ENCODE peak calls at places on chromosomes 16 and 17, in five cellular contexts. C is heart left ventricle, M is MM.1S, J is adipocyte, T is Peyer's patch. L is an unnamed sample.
A peak's percentile ranks its signal among the peaks of the same experiment; 100 is the strongest.

GRCh38 chr16:75288596-75289120 is 37.2 kb upstream of the BCAR1 start:
- DNase-seq in C (no peak), M (no peak), J (no peak), T (peak; percentile 45), L (no peak)

GRCh38 chr17:1627219-1627986 is 1.2 kb downstream of the SLC43A2 start:
- DNase-seq in C (peak; percentile 68), M (no peak), J (no peak), T (peak; percentile 77), L (no peak)

GRCh38 chr16:56589141-56590039 is at the start of gene MT3:
- DNase-seq in C (no peak), M (no peak), J (peak; percentile 59), T (no peak), L (no peak)

GRCh38 chr17:39002991-39003715 is 36.0 kb upstream of the FBXO47 start:
- DNase-seq in C (peak; percentile 73), M (no peak), J (peak; percentile 43), T (peak; percentile 39), L (no peak)

GRCh38 chr16:2335286-2335895 is 5.1 kb downstream of the ABCA3 start:
- DNase-seq in C (no peak), M (no peak), J (no peak), T (no peak), L (no peak)

GRCh38 chr16:84527486-84528269 is 23.2 kb upstream of the MEAK7 start:
- DNase-seq in C (no peak), M (no peak), J (no peak), T (no peak), L (no peak)

GRCh38 chr17:82001657-82002056 is 21.0 kb downstream of the CENPX start:
- DNase-seq in C (no peak), M (no peak), J (no peak), T (no peak), L (no peak)

GRCh38 chr17:57784226-57784895 is 39.3 kb upstream of the CCDC182 start:
- DNase-seq in C (no peak), M (no peak), J (no peak), T (no peak), L (no peak)

GRCh38 chr16:50607970-50608557 is 59.9 kb downstream of the NKD1 start:
- DNase-seq in C (no peak), M (no peak), J (no peak), T (no peak), L (no peak)

GRCh38 chr16:68289621-68290329 is 21.0 kb downstream of the SLC7A6OS start:
- DNase-seq in C (no peak), M (no peak), J (no peak), T (peak; percentile 66), L (no peak)

GRCh38 chr16:14560523-14560922 is 69.5 kb downstream of the PARN start:
- DNase-seq in C (no peak), M (no peak), J (peak; percentile 11), T (no peak), L (no peak)

GRCh38 chr17:48894886-48895285 is 2.3 kb downstream of the ATP5MC1 start:
- DNase-seq in C (no peak), M (no peak), J (no peak), T (no peak), L (no peak)

GRCh38 chr17:83186226-83186625 is 106.8 kb downstream of the METRNL start:
- DNase-seq in C (peak; percentile 42), M (no peak), J (no peak), T (peak; percentile 12), L (peak; percentile 61)

GRCh38 chr16:978403-978802 is 3.2 kb upstream of the SOX8 start:
- DNase-seq in C (no peak), M (no peak), J (no peak), T (no peak), L (no peak)

GRCh38 chr17:21523482-21524210 is 147.5 kb downstream of the KCNJ12 start:
- DNase-seq in C (no peak), M (no peak), J (no peak), T (no peak), L (peak; percentile 74)

GRCh38 chr16:87635541-87636049 is 33.3 kb downstream of the JPH3 start:
- DNase-seq in C (no peak), M (peak; percentile 11), J (peak; percentile 60), T (peak; percentile 78), L (peak; percentile 61)

GRCh38 chr16:1494129-1494640 is 1.0 kb downstream of the TELO2 start:
- DNase-seq in C (peak; percentile 84), M (no peak), J (peak; percentile 60), T (no peak), L (peak; percentile 64)

GRCh38 chr17:56690441-56691291 is 97.2 kb downstream of the NOG start:
- DNase-seq in C (no peak), M (no peak), J (no peak), T (no peak), L (no peak)

GRCh38 chr16:52068447-52069074 is 478.4 kb downstream of the TOX3 start:
- DNase-seq in C (no peak), M (peak; percentile 10), J (peak; percentile 37), T (no peak), L (peak; percentile 47)

GRCh38 chr17:73551756-73552155 is 92.5 kb downstream of the SDK2 start:
- DNase-seq in C (no peak), M (no peak), J (no peak), T (no peak), L (no peak)

GRCh38 chr17:35801583-35802224 is 6.3 kb upstream of the MMP28 start:
- DNase-seq in C (peak; percentile 88), M (no peak), J (no peak), T (peak; percentile 47), L (no peak)

GRCh38 chr16:17062676-17063075 is 408.1 kb downstream of the XYLT1 start:
- DNase-seq in C (no peak), M (no peak), J (no peak), T (no peak), L (no peak)

GRCh38 chr16:25978227-25978626 is 286.5 kb downstream of the HS3ST4 start:
- DNase-seq in C (no peak), M (no peak), J (no peak), T (no peak), L (no peak)

GRCh38 chr17:31825961-31826691 is 32.9 kb downstream of the COPRS start:
- DNase-seq in C (no peak), M (no peak), J (no peak), T (no peak), L (peak; percentile 40)

GRCh38 chr16:537415-538335 is 10.2 kb downstream of the CAPN15 start:
- DNase-seq in C (no peak), M (no peak), J (no peak), T (no peak), L (no peak)

GRCh38 chr17:77609553-77610517 is 348.7 kb upstream of the TNRC6C start:
- DNase-seq in C (no peak), M (peak; percentile 82), J (no peak), T (peak; percentile 70), L (no peak)

GRCh38 chr16:75660321-75660720 is 12.7 kb downstream of the TERF2IP start:
- DNase-seq in C (no peak), M (no peak), J (no peak), T (no peak), L (peak; percentile 22)

GRCh38 chr16:70416748-70417616 is 21.9 kb downstream of the ST3GAL2 start:
- DNase-seq in C (no peak), M (peak; percentile 80), J (no peak), T (peak; percentile 58), L (no peak)

GRCh38 chr17:4997302-4998026 is at the start of the genes INCA1 and KIF1C:
- DNase-seq in C (peak; percentile 98), M (peak; percentile 93), J (peak; percentile 98), T (peak; percentile 89), L (peak; percentile 87)

GRCh38 chr17:50699410-50699809 is 8.3 kb downstream of the ANKRD40 start:
- DNase-seq in C (no peak), M (no peak), J (no peak), T (no peak), L (no peak)

GRCh38 chr16:64615647-64616280 is 506.1 kb downstream of the CDH11 start:
- DNase-seq in C (peak; percentile 47), M (peak; percentile 50), J (peak; percentile 35), T (no peak), L (peak; percentile 90)

GRCh38 chr17:20934288-20934687 is 108.5 kb downstream of the USP22 start:
- DNase-seq in C (no peak), M (no peak), J (peak; percentile 25), T (no peak), L (no peak)

GRCh38 chr16:51024703-51025102 is 126.4 kb downstream of the SALL1 start:
- DNase-seq in C (no peak), M (no peak), J (no peak), T (no peak), L (no peak)

GRCh38 chr17:77665833-77666232 is 292.7 kb upstream of the TNRC6C start:
- DNase-seq in C (no peak), M (no peak), J (no peak), T (no peak), L (no peak)

GRCh38 chr17:45834471-45835396 is 9.9 kb upstream of the SPPL2C start:
- DNase-seq in C (peak; percentile 48), M (no peak), J (no peak), T (no peak), L (no peak)

DNA sequence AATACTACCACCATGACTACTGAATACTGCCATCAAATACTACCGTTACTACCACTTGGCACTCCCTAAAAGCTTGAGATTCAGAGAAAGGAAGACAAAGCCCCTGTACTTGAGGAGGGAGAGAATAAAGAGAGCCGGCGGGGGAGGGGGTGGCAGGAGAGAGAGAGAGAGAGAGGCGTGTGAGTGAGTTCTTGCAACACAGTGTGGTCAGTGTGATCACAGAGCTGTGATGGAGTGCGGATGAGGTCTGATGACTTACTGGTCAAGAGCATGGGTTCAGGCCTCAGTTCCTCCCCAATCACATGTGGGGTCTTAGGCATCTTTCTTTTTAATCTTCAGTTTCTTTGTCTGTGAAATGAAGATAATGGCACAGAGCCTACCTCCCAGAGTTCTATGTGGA is 19.2 kb downstream of the PRKCB start:
- DNase-seq in C (no peak), M (no peak), J (no peak), T (no peak), L (no peak)
- H3K4me1 ChIP-seq in C (no peaks in the 10 kb centered on the region), M (peaks cover 3% of the 10 kb centered on the region), J (no peaks in the 10 kb centered on the region), T (no peaks in the 10 kb centered on the region), L (no peaks in the 10 kb centered on the region)

GRCh38 chr16:81482329-81483063 is 37.9 kb downstream of the CMIP start:
- DNase-seq in C (peak; percentile 40), M (no peak), J (no peak), T (no peak), L (no peak)
- H3K4me1 ChIP-seq in C (no peaks in the 10 kb centered on the region), M (no peaks in the 10 kb centered on the region), J (peaks cover 33% of the 10 kb centered on the region), T (peaks cover 92% of the 10 kb centered on the region), L (no peaks in the 10 kb centered on the region)

DNA sequence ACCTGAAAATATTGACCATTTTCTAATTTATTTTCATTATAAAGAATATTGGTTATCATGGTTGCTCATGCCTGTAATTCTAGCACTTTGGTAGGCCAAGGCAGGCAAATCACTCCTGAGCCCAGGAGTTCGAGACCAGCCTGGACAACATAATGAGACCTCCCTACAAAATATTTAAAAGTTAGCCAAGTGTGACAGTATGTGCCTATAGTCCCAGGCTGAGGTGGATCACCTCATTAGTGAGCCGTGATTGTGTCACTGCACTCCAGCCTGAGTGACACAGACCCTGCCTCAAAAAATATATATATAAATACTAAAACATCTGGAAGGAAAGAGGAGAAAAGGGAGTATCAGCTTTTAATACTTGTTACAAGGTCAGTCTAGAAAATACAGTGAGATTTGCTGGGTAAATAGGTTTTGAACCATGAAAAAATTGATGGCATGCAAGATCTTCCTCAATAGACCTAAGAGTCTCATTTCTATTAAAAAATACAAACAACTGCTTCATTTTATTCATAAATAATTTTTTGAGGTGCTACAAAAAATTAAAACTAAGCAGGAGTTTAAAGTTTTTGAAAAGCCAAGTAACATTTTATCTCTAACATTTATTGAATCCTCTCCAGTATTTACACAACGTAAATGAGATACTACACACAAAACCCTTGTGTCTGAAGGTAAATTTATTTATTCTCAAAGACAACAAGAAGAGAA is 47.7 kb downstream of the TUBD1 start:
- DNase-seq in C (no peak), M (no peak), J (peak; percentile 47), T (no peak), L (no peak)
- H3K4me1 ChIP-seq in C (peaks cover 19% of the 10 kb centered on the region), M (peaks cover 36% of the 10 kb centered on the region), J (peaks cover 49% of the 10 kb centered on the region), T (peaks cover 69% of the 10 kb centered on the region), L (peaks cover 21% of the 10 kb centered on the region)

GRCh38 chr17:79027274-79027924 is 3.4 kb downstream of the C1QTNF1 start:
- DNase-seq in C (peak; percentile 67), M (no peak), J (no peak), T (no peak), L (peak; percentile 67)
- H3K4me1 ChIP-seq in C (peaks cover 38% of the 10 kb centered on the region), M (no peaks in the 10 kb centered on the region), J (peaks cover 65% of the 10 kb centered on the region), T (peaks cover 50% of the 10 kb centered on the region), L (peaks cover 54% of the 10 kb centered on the region)